ENCODE peak calls at places on chromosomes 1 and 21, in ten cellular contexts. L is fibroblast of lung, E is upper lobe of right lung, Y is K562, B is breast epithelium, T is endothelial cell, C is MCF 10A, G is body of pancreas, U is GM06990, Z is left ventricle myocardium inferior. V is an unnamed sample.

GRCh38 chr1:247390996-247391395 is 25.0 kb upstream of the NLRP3 start:
- DNase-seq in L (no peak), E (no peak), Y (no peak), B (no peak), T (no peak), C (no peak), G (no peak), U (no peak), Z (no peak), V (no peak)

GRCh38 chr1:11860083-11860482 is 1.3 kb upstream of the NPPB start:
- DNase-seq in L (no peak), E (no peak), Y (no peak), B (no peak), T (no peak), C (no peak), G (no peak), U (no peak), Z (no peak), V (no peak)

GRCh38 chr1:6948416-6948815 is 163.2 kb downstream of the CAMTA1 start:
- DNase-seq in L (no peak), E (no peak), Y (no peak), B (no peak), T (no peak), C (no peak), G (no peak), U (no peak), Z (no peak), V (no peak)

GRCh38 chr1:10701145-10701544 is 95.3 kb downstream of the CASZ1 start:
- DNase-seq in L (no peak), E (no peak), Y (no peak), B (no peak), T (no peak), C (no peak), G (no peak), U (no peak), Z (no peak), V (no peak)

GRCh38 chr1:234611799-234612351 is 1.9 kb upstream of the IRF2BP2 start:
- DNase-seq in L (no peak), E (peak), Y (peak), B (peak), T (no peak), C (peak), G (peak), U (peak), Z (peak), V (no peak)

GRCh38 chr1:246302671-246303317 is 204.3 kb downstream of the SMYD3 start:
- DNase-seq in L (no peak), E (no peak), Y (no peak), B (no peak), T (no peak), C (no peak), G (no peak), U (no peak), Z (no peak), V (no peak)

GRCh38 chr1:236142358-236143103 is at the start of gene GPR137B:
- DNase-seq in L (peak), E (peak), Y (peak), B (peak), T (peak), C (peak), G (peak), U (peak), Z (peak), V (no peak)

GRCh38 chr1:906532-907420 is 16.9 kb upstream of the SAMD11 start:
- DNase-seq in L (peak), E (peak), Y (peak), B (no peak), T (no peak), C (peak), G (peak), U (peak), Z (peak), V (peak)

GRCh38 chr1:109849670-109850069 is 61.0 kb upstream of the CSF1 start:
- DNase-seq in L (no peak), E (no peak), Y (no peak), B (no peak), T (no peak), C (no peak), G (no peak), U (no peak), Z (no peak), V (no peak)

GRCh38 chr1:173870252-173871075 is 2.3 kb downstream of the ZBTB37 start:
- DNase-seq in L (no peak), E (no peak), Y (peak), B (peak), T (no peak), C (no peak), G (peak), U (peak), Z (no peak), V (no peak)

GRCh38 chr1:169427081-169427611 is at the start of gene CCDC181:
- DNase-seq in L (peak), E (peak), Y (peak), B (no peak), T (peak), C (no peak), G (peak), U (peak), Z (peak), V (peak)

GRCh38 chr1:241645199-241645598 is 5.0 kb upstream of the CHML start:
- DNase-seq in L (peak), E (no peak), Y (no peak), B (no peak), T (no peak), C (no peak), G (no peak), U (no peak), Z (no peak), V (no peak)

GRCh38 chr1:221234821-221235220 is 355.6 kb downstream of the HLX start:
- DNase-seq in L (peak), E (no peak), Y (no peak), B (no peak), T (no peak), C (peak), G (no peak), U (no peak), Z (no peak), V (no peak)

GRCh38 chr21:19275065-19275464 is 871.5 kb upstream of the TMPRSS15 start:
- DNase-seq in L (no peak), E (no peak), Y (no peak), B (no peak), T (no peak), C (no peak), G (no peak), U (no peak), Z (no peak), V (no peak)

GRCh38 chr1:41314376-41314775 is 46.9 kb upstream of the FOXO6 start:
- DNase-seq in L (no peak), E (no peak), Y (no peak), B (no peak), T (no peak), C (no peak), G (no peak), U (no peak), Z (no peak), V (no peak)

GRCh38 chr1:34140011-34140676 is 24.9 kb downstream of the CSMD2 start:
- DNase-seq in L (no peak), E (no peak), Y (no peak), B (no peak), T (no peak), C (no peak), G (no peak), U (no peak), Z (no peak), V (no peak)

GRCh38 chr1:30753660-30754123 is 3.9 kb downstream of the LAPTM5 start:
- DNase-seq in L (no peak), E (no peak), Y (no peak), B (no peak), T (no peak), C (no peak), G (peak), U (no peak), Z (no peak), V (no peak)

GRCh38 chr1:62198781-62199125 is 4.1 kb downstream of the L1TD1 start:
- DNase-seq in L (peak), E (no peak), Y (no peak), B (no peak), T (no peak), C (peak), G (peak), U (no peak), Z (no peak), V (no peak)

GRCh38 chr1:33094971-33095604 is 14.1 kb downstream of the AZIN2 start:
- DNase-seq in L (peak), E (no peak), Y (peak), B (peak), T (peak), C (peak), G (peak), U (no peak), Z (no peak), V (peak)

GRCh38 chr1:222618880-222619321 is 1.0 kb downstream of the MIA3 start:
- DNase-seq in L (peak), E (peak), Y (peak), B (no peak), T (peak), C (peak), G (peak), U (peak), Z (peak), V (no peak)

GRCh38 chr21:36471254-36471723 is 8.6 kb downstream of the CLDN14 start:
- DNase-seq in L (no peak), E (no peak), Y (no peak), B (no peak), T (no peak), C (peak), G (no peak), U (peak), Z (no peak), V (no peak)

GRCh38 chr1:7928247-7928646 is 12.4 kb downstream of the TNFRSF9 start:
- DNase-seq in L (no peak), E (no peak), Y (no peak), B (no peak), T (no peak), C (no peak), G (no peak), U (no peak), Z (no peak), V (no peak)

GRCh38 chr1:3473381-3473844 is 18.9 kb downstream of the ARHGEF16 start:
- DNase-seq in L (peak), E (no peak), Y (no peak), B (peak), T (no peak), C (peak), G (no peak), U (no peak), Z (no peak), V (no peak)

GRCh38 chr1:70941563-70941962 is 106.1 kb downstream of the PTGER3 start:
- DNase-seq in L (no peak), E (no peak), Y (no peak), B (no peak), T (no peak), C (no peak), G (no peak), U (no peak), Z (no peak), V (no peak)

GRCh38 chr21:43903451-43904091 is 38.5 kb downstream of the AGPAT3 start:
- DNase-seq in L (peak), E (peak), Y (no peak), B (no peak), T (no peak), C (no peak), G (peak), U (no peak), Z (peak), V (no peak)

GRCh38 chr1:72635719-72636118 is 353.4 kb upstream of the NEGR1 start:
- DNase-seq in L (peak), E (no peak), Y (no peak), B (no peak), T (no peak), C (peak), G (no peak), U (no peak), Z (no peak), V (no peak)

GRCh38 chr1:28036431-28036830 is 52.0 kb downstream of the EYA3 start:
- DNase-seq in L (no peak), E (no peak), Y (no peak), B (no peak), T (no peak), C (peak), G (no peak), U (no peak), Z (no peak), V (no peak)

GRCh38 chr1:91851130-91852010 is 34.6 kb downstream of the TGFBR3 start:
- DNase-seq in L (peak), E (peak), Y (no peak), B (peak), T (no peak), C (peak), G (peak), U (no peak), Z (peak), V (no peak)

GRCh38 chr1:50329332-50329932 is 93.8 kb downstream of the DMRTA2 start:
- DNase-seq in L (no peak), E (no peak), Y (peak), B (no peak), T (no peak), C (peak), G (peak), U (no peak), Z (no peak), V (no peak)

GRCh38 chr1:109249654-109250401 is 489 bp downstream of the CELSR2 start:
- DNase-seq in L (no peak), E (peak), Y (peak), B (no peak), T (no peak), C (no peak), G (no peak), U (no peak), Z (no peak), V (no peak)

GRCh38 chr21:34807881-34808568 is 139.2 kb downstream of the CLIC6 start:
- DNase-seq in L (peak), E (no peak), Y (no peak), B (no peak), T (no peak), C (peak), G (peak), U (peak), Z (no peak), V (no peak)

GRCh38 chr1:147080013-147080661 is 92.1 kb downstream of the PRKAB2 start:
- DNase-seq in L (no peak), E (peak), Y (no peak), B (no peak), T (no peak), C (no peak), G (no peak), U (no peak), Z (no peak), V (no peak)

GRCh38 chr1:39205102-39205780 is 746 bp downstream of the MACF1 start:
- DNase-seq in L (peak), E (no peak), Y (peak), B (no peak), T (no peak), C (peak), G (peak), U (no peak), Z (peak), V (no peak)

GRCh38 chr1:63593303-63593886 is at the start of gene PGM1:
- DNase-seq in L (peak), E (peak), Y (peak), B (peak), T (peak), C (peak), G (peak), U (peak), Z (peak), V (peak)

GRCh38 chr21:28342229-28342810 is 650.4 kb downstream of the LTN1 start:
- DNase-seq in L (no peak), E (no peak), Y (no peak), B (no peak), T (no peak), C (no peak), G (no peak), U (no peak), Z (no peak), V (no peak)

GRCh38 chr1:172394167-172394751 is 26.2 kb upstream of the C1orf105 start:
- DNase-seq in L (no peak), E (no peak), Y (no peak), B (no peak), T (no peak), C (peak), G (peak), U (peak), Z (no peak), V (no peak)

GRCh38 chr1:24897263-24898151 is 32.6 kb downstream of the RUNX3 start:
- DNase-seq in L (no peak), E (no peak), Y (no peak), B (peak), T (no peak), C (no peak), G (no peak), U (no peak), Z (no peak), V (peak)

GRCh38 chr1:180229483-180230415 is at the start of gene LHX4:
- DNase-seq in L (no peak), E (peak), Y (peak), B (no peak), T (peak), C (peak), G (no peak), U (peak), Z (no peak), V (no peak)

GRCh38 chr1:232227171-232227740 is 402.7 kb downstream of the SIPA1L2 start:
- DNase-seq in L (no peak), E (no peak), Y (no peak), B (no peak), T (no peak), C (peak), G (no peak), U (no peak), Z (no peak), V (no peak)

DNA sequence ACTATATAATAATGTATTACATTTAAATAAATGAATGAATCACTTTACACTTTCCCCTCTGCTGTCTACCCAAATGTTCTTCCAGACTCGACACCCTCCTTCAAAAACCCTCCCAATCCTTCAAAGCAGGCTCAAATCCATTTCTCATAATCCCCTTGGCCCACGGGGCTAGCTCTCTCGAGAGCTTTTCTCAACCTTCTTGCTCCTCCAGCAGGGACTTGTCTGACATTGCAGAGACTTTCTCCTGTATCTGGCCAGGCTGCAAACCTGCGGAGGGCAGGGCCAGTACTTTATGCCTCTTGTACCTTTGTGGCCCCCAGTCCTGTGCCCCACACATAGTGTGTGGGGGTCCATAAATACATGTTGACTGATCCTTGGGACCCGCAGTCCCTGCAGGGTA is 14.1 kb upstream of the CNTN2 start:
- DNase-seq in L (no peak), E (no peak), Y (no peak), B (no peak), T (no peak), C (no peak), G (no peak), U (no peak), Z (no peak), V (no peak)
- TF ChIP-seq CTCF in L (no peak), E (no peak), Y (peak), B (no peak), T (no peak), C (no peak), G (no peak), U (no peak), Z (no peak), V (no peak)

GRCh38 chr21:26736449-26736848 is 108.8 kb downstream of the ADAMTS1 start:
- DNase-seq in L (no peak), E (no peak), Y (no peak), B (no peak), T (no peak), C (no peak), G (no peak), U (no peak), Z (no peak), V (no peak)
- TF ChIP-seq CTCF in L (no peak), E (no peak), Y (no peak), B (no peak), T (no peak), C (no peak), G (no peak), U (no peak), Z (no peak), V (no peak)

GRCh38 chr21:17512245-17513213 is at the start of gene CXADR:
- DNase-seq in L (peak), E (peak), Y (peak), B (peak), T (peak), C (peak), G (peak), U (peak), Z (peak), V (peak)

GRCh38 chr21:17519208-17519738 is 6.4 kb downstream of the CXADR start:
- DNase-seq in L (no peak), E (no peak), Y (no peak), B (no peak), T (no peak), C (no peak), G (no peak), U (no peak), Z (no peak), V (no peak)

GRCh38 chr21:17514124-17514481 is 1.3 kb downstream of the CXADR start:
- DNase-seq in L (no peak), E (no peak), Y (no peak), B (no peak), T (no peak), C (peak), G (no peak), U (no peak), Z (no peak), V (no peak)

GRCh38 chr21:17513214-17514123 is 626 bp downstream of the CXADR start:
- DNase-seq in L (peak), E (peak), Y (no peak), B (no peak), T (peak), C (peak), G (peak), U (peak), Z (no peak), V (peak)
- TF ChIP-seq CTCF in L (no peak), E (no peak), Y (no peak), B (no peak), T (no peak), C (no peak), G (no peak), U (no peak), Z (no peak), V (peak)

DNA sequence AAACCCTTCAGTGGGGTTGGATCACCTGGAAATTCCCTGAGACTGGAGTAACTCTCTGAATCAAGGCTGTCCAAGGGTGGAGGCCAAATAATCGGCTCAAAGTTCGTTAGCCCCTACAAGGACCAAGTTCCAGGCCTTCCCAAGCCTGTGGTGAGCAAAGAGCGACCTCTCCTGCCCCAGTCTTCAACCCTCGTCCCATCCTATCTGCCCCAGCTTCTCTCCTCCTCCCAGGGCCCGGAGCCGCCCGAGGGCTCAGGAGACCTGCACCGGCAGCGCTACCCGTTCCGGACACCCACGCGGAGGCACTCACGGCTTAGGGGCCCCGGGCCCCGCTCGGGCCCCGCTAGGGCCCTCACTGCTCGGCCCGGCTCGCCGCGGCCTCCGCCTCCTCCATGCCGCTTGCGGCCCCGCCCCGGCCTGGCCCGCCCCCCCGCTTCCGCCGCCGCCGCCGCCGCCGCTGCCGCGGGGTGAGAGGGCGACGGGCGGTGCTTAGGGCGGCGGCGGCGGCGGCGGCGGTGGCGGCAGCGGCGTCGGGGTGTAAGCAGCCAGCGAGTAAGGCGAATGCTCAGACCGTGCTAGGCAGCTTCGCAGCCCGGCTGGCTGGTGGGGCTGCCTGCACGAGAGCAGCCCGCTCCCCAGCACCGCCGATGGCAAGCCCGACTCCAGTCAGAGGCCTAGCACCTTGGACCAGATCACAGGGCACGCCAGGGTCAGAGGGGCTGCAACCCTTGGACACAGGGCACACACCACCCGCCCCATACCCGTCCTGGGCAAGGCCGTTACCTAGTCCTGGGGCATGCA is at the start of gene POMGNT1:
- DNase-seq in L (peak), E (peak), Y (peak), B (no peak), T (peak), C (peak), G (peak), U (peak), Z (peak), V (peak)
- TF ChIP-seq CTCF in L (no peak), E (no peak), Y (peak), B (no peak), T (no peak), C (peak), G (peak), U (peak), Z (no peak), V (no peak)

GRCh38 chr1:117093870-117094621 is 27.5 kb downstream of the TRIM45 start:
- DNase-seq in L (peak), E (no peak), Y (peak), B (no peak), T (peak), C (peak), G (no peak), U (no peak), Z (no peak), V (no peak)
- TF ChIP-seq CTCF in L (no peak), E (peak), Y (peak), B (no peak), T (peak), C (peak), G (no peak), U (peak), Z (no peak), V (peak)

GRCh38 chr1:20100632-20101355 is 18.5 kb downstream of the PLA2G2D start:
- DNase-seq in L (peak), E (no peak), Y (peak), B (no peak), T (peak), C (peak), G (peak), U (peak), Z (no peak), V (no peak)
- TF ChIP-seq CTCF in L (peak), E (peak), Y (peak), B (peak), T (peak), C (peak), G (peak), U (peak), Z (peak), V (peak)